ENCODE peak calls at places on chromosomes 2 and 18, in six cellular contexts. I, Y, M, E, C and G are unnamed samples.

GRCh38 chr18:46481048-46481846 is 175.8 kb downstream of the LOXHD1 start:
- DNase-seq in M (peak), Y (peak), E (peak), C (no peak), I (peak), G (peak)

GRCh38 chr2:199261936-199262335 is 195.8 kb downstream of the SATB2 start:
- DNase-seq in E (no peak), Y (no peak), I (no peak), C (no peak), M (no peak), G (no peak)

GRCh38 chr2:101113441-101114267 is 37.5 kb downstream of the TBC1D8 start:
- DNase-seq in I (peak), M (peak), Y (no peak), C (peak), E (peak), G (peak)

GRCh38 chr2:216215991-216216390 is 106.8 kb downstream of the XRCC5 start:
- DNase-seq in E (no peak), I (peak), C (no peak), Y (no peak), M (peak), G (peak)

GRCh38 chr18:67957684-67958083 is 441.2 kb upstream of the DSEL start:
- DNase-seq in Y (no peak), E (no peak), C (no peak), M (no peak), I (no peak), G (no peak)

GRCh38 chr18:55964171-55964570 is 376.2 kb upstream of the TCF4 start:
- DNase-seq in M (no peak), Y (no peak), E (no peak), C (no peak), I (no peak), G (no peak)

GRCh38 chr2:214547931-214548330 is 137.1 kb downstream of the VWC2L start:
- DNase-seq in C (no peak), I (no peak), E (no peak), Y (no peak), M (no peak), G (no peak)

GRCh38 chr2:24313744-24314632 is 46.3 kb downstream of the ITSN2 start:
- DNase-seq in I (peak), Y (no peak), E (no peak), C (no peak), M (peak), G (no peak)

GRCh38 chr2:120775261-120775660 is 39.6 kb downstream of the GLI2 start:
- DNase-seq in E (no peak), M (no peak), C (no peak), I (no peak), Y (no peak), G (no peak)

GRCh38 chr18:21703241-21703820 is 1.2 kb downstream of the ABHD3 start:
- DNase-seq in I (peak), C (no peak), M (peak), E (peak), Y (peak), G (peak)

GRCh38 chr2:46335966-46336436 is 38.8 kb downstream of the EPAS1 start:
- DNase-seq in C (no peak), Y (no peak), E (no peak), I (no peak), M (no peak), G (no peak)

GRCh38 chr18:72152935-72153334 is 391.2 kb downstream of the CBLN2 start:
- DNase-seq in Y (no peak), E (no peak), C (no peak), I (no peak), M (no peak), G (no peak)

GRCh38 chr2:134261398-134262131 is 7.7 kb downstream of the MGAT5 start:
- DNase-seq in I (no peak), Y (no peak), M (no peak), C (peak), E (no peak), G (peak)

GRCh38 chr2:217785544-217786045 is 217.2 kb downstream of the TNS1 start:
- DNase-seq in C (peak), I (peak), E (peak), M (peak), Y (peak), G (peak)

GRCh38 chr2:22486343-22486742 is 898.6 kb upstream of the KLHL29 start:
- DNase-seq in M (no peak), E (no peak), C (no peak), Y (no peak), I (no peak), G (no peak)

GRCh38 chr2:226865273-226865672 is 29.4 kb downstream of the RHBDD1 start:
- DNase-seq in Y (no peak), C (no peak), M (no peak), E (no peak), I (no peak), G (no peak)

GRCh38 chr2:237451582-237452469 is 35.2 kb upstream of the MLPH start:
- DNase-seq in M (peak), E (peak), I (no peak), Y (no peak), C (no peak), G (no peak)

GRCh38 chr2:60966465-60967405 is 50.8 kb upstream of the PEX13 start:
- DNase-seq in Y (no peak), C (no peak), M (no peak), I (no peak), E (no peak), G (no peak)

GRCh38 chr2:39202639-39203369 is 41.0 kb downstream of the CDKL4 start:
- DNase-seq in C (peak), M (peak), Y (no peak), I (no peak), E (peak), G (peak)

GRCh38 chr2:109208951-109209335 is 79.9 kb downstream of the SH3RF3 start:
- DNase-seq in E (no peak), I (no peak), M (no peak), Y (no peak), C (no peak), G (no peak)

GRCh38 chr18:8380006-8380405 is 229.2 kb upstream of the RAB12 start:
- DNase-seq in E (no peak), Y (no peak), I (no peak), C (no peak), M (no peak), G (no peak)

GRCh38 chr2:167592441-167592840 is 655.0 kb downstream of the STK39 start:
- DNase-seq in C (no peak), E (no peak), M (no peak), I (no peak), Y (no peak), G (peak)

GRCh38 chr2:145350011-145350410 is 830.1 kb upstream of the ZEB2 start:
- DNase-seq in I (no peak), M (peak), Y (no peak), E (no peak), C (no peak), G (peak)

GRCh38 chr18:7133181-7133580 is 15.6 kb upstream of the LAMA1 start:
- DNase-seq in E (no peak), M (peak), Y (no peak), I (peak), C (no peak), G (peak)

GRCh38 chr18:12744103-12744502 is 41.3 kb downstream of the PSMG2 start:
- DNase-seq in C (no peak), E (no peak), M (peak), Y (no peak), I (peak), G (peak)

GRCh38 chr2:84880645-84881521 is at the start of gene TRABD2A:
- DNase-seq in C (no peak), I (peak), E (peak), Y (peak), M (peak), G (peak)

GRCh38 chr2:235024191-235024611 is 72.4 kb downstream of the SH3BP4 start:
- DNase-seq in Y (no peak), C (no peak), I (no peak), E (no peak), M (peak), G (peak)

GRCh38 chr2:240818543-240819403 is 1.2 kb downstream of the KIF1A start:
- DNase-seq in E (peak), Y (peak), C (no peak), M (no peak), I (no peak), G (no peak)

GRCh38 chr18:62365420-62365819 is 40.3 kb downstream of the TNFRSF11A start:
- DNase-seq in M (no peak), Y (no peak), E (no peak), C (no peak), I (no peak), G (no peak)

GRCh38 chr2:70069049-70069448 is 18.2 kb upstream of the PCBP1 start:
- DNase-seq in E (no peak), C (no peak), Y (no peak), I (no peak), M (peak), G (no peak)

GRCh38 chr2:84879595-84880394 is 1.1 kb downstream of the TRABD2A start:
- DNase-seq in C (no peak), Y (no peak), M (no peak), E (peak), I (no peak), G (peak)

GRCh38 chr2:235658371-235659174 is 164.7 kb downstream of the AGAP1 start:
- DNase-seq in C (no peak), I (no peak), E (peak), Y (no peak), M (no peak), G (peak)

GRCh38 chr2:121888189-121888557 is 132.7 kb downstream of the TSN start:
- DNase-seq in C (no peak), M (no peak), Y (no peak), E (peak), I (peak), G (no peak)

GRCh38 chr2:146661494-146662096 is 1183.2 kb upstream of the ACVR2A start:
- DNase-seq in M (peak), E (no peak), I (peak), Y (peak), C (no peak), G (peak)

GRCh38 chr18:48828201-48828580 is 122.6 kb downstream of the SMAD7 start:
- DNase-seq in E (no peak), C (no peak), I (no peak), Y (no peak), M (no peak), G (no peak)

GRCh38 chr2:74602553-74603281 is 45.4 kb downstream of the M1AP start:
- DNase-seq in M (peak), E (no peak), I (no peak), C (no peak), Y (no peak), G (peak)

GRCh38 chr2:209236369-209236768 is 187.5 kb upstream of the MAP2 start:
- DNase-seq in C (no peak), I (no peak), E (peak), M (no peak), Y (peak), G (no peak)

GRCh38 chr2:117771969-117772630 is 42.4 kb upstream of the DDX18 start:
- DNase-seq in I (peak), E (no peak), M (peak), Y (no peak), C (no peak), G (peak)

GRCh38 chr2:34193164-34193563 is 594.1 kb upstream of the FAM98A start:
- DNase-seq in C (no peak), I (no peak), Y (no peak), E (no peak), M (no peak), G (no peak)

DNA sequence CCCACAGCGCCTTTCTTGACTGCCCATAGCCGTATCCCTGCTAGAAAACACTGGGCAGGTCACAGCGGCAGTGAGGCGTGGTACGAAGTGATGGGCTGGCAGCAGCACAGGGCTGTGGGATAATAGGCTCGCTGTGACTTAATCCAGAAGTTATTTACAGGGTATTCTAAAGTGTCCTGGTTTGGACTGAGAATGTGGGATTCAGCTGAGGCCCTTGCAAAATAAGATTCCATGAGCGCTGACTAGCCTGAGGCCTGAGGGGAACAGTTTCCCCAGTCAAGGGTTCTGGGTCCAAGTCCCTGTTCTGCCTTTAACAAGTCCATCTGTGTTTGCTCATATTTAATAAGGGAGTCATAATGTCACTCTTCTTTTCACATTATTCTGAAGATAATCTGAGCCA is 34.6 kb downstream of the SETBP1 start:
- DNase-seq in E (no peak), Y (no peak), I (peak), M (no peak), C (no peak), G (peak)
- H2AK5ac ChIP-seq in E (no peak), Y (no peak), I (no peak), M (no peak), C (no peak), G (no peak)

DNA sequence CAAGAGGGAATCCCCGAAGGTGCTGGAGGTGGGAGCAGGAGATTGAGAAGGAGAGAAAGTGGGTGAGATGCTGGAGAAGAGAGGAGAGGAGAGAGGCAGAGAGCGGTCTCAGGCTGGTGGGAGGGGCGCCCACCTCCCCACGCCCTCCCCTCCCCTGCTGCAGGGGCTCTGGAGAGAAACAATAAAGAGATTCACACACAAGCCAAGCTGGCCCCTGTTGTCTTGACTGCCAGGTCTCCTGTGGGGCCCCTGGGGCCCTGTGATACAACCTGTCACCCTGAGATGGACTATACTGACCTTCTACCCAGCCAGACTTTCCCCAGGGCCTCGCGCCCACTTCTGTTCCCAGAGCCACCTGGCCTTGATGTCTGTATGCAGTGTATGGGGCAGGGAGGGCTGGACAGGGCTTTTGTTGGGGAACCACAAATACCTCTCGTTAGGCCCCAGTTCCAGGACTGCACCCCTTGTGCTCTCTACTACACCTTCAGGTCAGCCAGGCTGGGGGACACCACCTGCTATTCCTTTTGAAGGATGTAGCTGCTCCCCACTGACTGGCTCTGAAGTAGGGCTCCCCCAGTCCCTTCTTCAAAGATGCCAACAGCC is 8.0 kb upstream of the SPEG start:
- DNase-seq in Y (no peak), E (peak), M (no peak), I (no peak), C (no peak), G (no peak)
- H4K91ac ChIP-seq in Y (no peak), E (no peak), M (no peak), I (no peak), C (no peak), G (no peak)

DNA sequence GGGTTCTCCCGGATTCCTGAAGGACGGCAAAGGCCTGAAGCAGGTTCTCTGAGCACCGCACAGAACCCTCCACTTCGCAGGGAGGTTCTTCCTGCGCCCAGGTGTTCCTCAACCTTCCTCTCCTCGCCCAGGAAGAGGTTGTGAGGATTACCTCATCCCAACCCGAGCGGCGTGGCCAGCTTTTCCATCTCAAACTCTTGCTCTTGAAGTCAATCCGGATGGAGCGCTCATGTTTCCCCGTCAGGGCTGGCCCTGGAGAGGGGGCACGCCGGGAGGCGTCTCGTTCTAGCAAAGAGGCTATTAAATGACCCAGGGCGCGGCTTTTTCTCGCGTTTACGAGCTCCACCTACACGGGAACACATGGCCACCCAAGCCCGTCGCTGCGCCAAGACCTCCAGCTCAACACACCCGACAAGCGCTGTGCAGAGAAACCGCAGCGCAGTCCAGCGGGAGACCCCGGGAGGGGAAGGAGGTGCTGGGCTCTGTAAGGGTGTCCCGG is 565 bp upstream of the RAB10 start:
- DNase-seq in Y (peak), I (peak), M (peak), E (no peak), C (no peak), G (peak)
- H3K4ac ChIP-seq in Y (no peak), I (peak), M (peak), E (no peak), C (peak), G (peak)

GRCh38 chr2:471560-471959 is 183.7 kb upstream of the ALKAL2 start:
- DNase-seq in I (no peak), E (no peak), C (no peak), Y (no peak), M (no peak), G (no peak)
- H2AK5ac ChIP-seq in I (no peak), E (no peak), C (no peak), Y (no peak), M (no peak), G (no peak)

DNA sequence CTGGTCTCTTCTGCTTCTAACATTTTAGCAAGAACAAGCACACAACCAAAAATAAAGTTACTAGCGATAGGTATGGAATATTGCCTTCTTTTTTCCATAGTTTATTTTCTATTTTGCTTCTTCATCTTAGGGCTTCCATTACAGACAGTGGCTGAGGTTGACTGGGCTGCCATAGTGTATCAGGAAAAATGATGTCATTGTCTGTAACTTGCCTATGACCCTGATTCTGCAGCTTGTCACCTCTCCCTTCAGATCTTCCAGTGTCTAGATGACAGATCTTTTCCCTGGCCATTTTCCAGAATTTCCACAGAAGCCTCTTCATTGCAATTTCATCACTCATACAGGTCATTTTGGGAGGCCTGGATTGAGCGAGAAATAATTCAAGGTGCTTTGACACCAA is 308.5 kb downstream of the EPHA4 start:
- DNase-seq in Y (no peak), C (no peak), E (no peak), M (no peak), I (no peak), G (no peak)
- H4K91ac ChIP-seq in Y (no peak), C (no peak), E (no peak), M (no peak), I (no peak), G (no peak)

DNA sequence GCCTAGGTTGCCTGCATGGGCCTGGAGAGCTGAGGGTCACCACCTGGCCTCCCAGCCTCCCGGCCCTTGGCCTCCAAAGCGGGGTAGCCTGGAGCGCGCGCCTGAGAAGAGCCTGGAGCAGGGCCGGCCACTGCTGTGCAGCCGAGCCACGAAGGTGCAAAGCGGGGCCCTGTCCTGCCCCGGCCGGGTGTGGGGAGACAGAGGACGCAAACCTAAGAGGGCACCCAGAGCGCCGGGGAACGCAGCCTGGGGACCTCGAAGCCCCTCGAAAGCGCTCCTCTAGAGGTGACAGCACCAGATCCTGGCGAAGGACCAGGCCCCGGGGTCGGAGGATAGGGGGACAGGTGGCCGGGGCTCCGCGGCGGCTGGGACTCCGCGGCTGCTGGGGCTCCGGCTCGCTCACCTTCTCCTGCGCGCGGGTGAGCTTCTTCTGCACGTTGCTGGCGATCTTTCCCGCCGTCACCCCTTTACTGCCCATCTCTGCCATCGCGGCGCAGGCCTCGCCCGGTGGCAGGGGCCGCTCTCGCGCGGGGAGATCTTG is 427 bp downstream of the BIN1 start:
- DNase-seq in E (no peak), M (peak), I (no peak), Y (no peak), C (no peak), G (peak)
- H3K4ac ChIP-seq in E (no peak), M (peak), I (peak), Y (peak), C (no peak), G (peak)

DNA sequence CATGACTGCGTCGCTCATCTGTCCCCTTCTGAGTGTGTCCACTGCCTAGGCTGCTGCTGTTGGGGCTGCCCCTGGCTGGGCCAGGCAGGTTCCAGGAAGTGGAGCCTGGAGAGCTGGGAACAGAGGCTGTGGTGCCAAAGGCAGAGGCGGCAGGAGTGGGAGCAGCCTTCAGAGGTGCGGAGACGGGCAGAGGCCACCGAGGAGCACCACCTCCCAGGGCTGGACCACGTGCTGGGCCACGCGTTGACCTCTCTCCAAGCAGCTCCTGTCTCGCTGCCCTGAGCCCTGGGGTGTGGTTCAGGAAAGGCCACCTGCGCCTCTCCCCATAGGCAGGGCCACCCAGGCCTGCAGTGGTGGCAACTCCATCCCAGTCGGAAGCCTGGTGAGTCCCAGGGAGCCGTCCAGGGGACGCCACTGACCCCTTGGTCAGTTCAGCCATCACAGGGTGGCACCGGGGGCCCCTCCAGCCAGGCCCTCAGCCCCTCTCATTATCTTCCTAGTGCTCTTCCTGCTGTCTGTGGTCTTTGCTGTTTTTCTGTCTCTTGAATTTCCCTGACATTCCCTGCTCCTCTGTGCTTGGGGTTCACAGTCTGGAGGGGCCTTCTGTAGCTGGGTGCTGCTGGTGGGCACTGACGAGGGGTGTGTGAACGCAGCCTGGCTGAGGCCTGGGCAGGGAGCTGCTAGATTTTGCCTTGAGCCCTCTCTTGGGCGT is 122.8 kb upstream of the HS6ST1 start:
- DNase-seq in E (no peak), C (no peak), M (no peak), Y (no peak), I (no peak), G (no peak)
- H2AK5ac ChIP-seq in E (no peak), C (peak), M (peak), Y (peak), I (no peak), G (no peak)

GRCh38 chr18:23918395-23919032 is 96.0 kb upstream of the TTC39C start:
- DNase-seq in I (peak), C (peak), M (peak), Y (peak), E (peak), G (peak)
- H4K91ac ChIP-seq in I (no peak), C (no peak), M (no peak), Y (no peak), E (no peak), G (no peak)